ENCODE peak calls at places on chromosome 5, in five cellular contexts. A, R, Z, L and I are unnamed samples.

GRCh38 chr5:37771731-37772130 is 68.1 kb downstream of the GDNF start:
- DNase-seq in L (peak), R (no peak), A (no peak), Z (peak), I (peak)

GRCh38 chr5:37658440-37658839 is 181.4 kb downstream of the GDNF start:
- DNase-seq in R (no peak), A (no peak), Z (no peak), L (no peak), I (no peak)

GRCh38 chr5:39623291-39623865 is 198.6 kb upstream of the DAB2 start:
- DNase-seq in R (no peak), A (no peak), Z (no peak), L (no peak), I (no peak)

GRCh38 chr5:145449794-145450193 is 385.3 kb downstream of the PRELID2 start:
- DNase-seq in Z (no peak), A (no peak), L (no peak), R (no peak), I (no peak)

GRCh38 chr5:157566902-157567489 is 8.6 kb downstream of the ADAM19 start:
- DNase-seq in Z (no peak), R (no peak), A (peak), L (no peak), I (no peak)

GRCh38 chr5:167937628-167938000 is 353.8 kb upstream of the WWC1 start:
- DNase-seq in Z (no peak), A (no peak), R (no peak), L (no peak), I (no peak)

GRCh38 chr5:120405923-120406322 is 58.2 kb upstream of the PRR16 start:
- DNase-seq in L (peak), R (no peak), A (no peak), Z (peak), I (no peak)

GRCh38 chr5:36919650-36920049 is 43.1 kb downstream of the NIPBL start:
- DNase-seq in R (no peak), Z (no peak), L (no peak), A (no peak), I (no peak)

GRCh38 chr5:91403404-91403803 is 20.3 kb upstream of the ARRDC3 start:
- DNase-seq in R (no peak), Z (peak), A (no peak), L (no peak), I (peak)

GRCh38 chr5:88870280-88870679 is 12.7 kb downstream of the MEF2C start:
- DNase-seq in Z (no peak), R (no peak), L (no peak), A (no peak), I (no peak)

GRCh38 chr5:1294839-1295649 is at the start of gene TERT:
- DNase-seq in A (peak), Z (peak), L (no peak), R (peak), I (no peak)

GRCh38 chr5:142016576-142016975 is 3.7 kb upstream of the GNPDA1 start:
- DNase-seq in A (no peak), R (no peak), L (no peak), Z (no peak), I (no peak)

GRCh38 chr5:41524174-41524573 is 13.8 kb upstream of the PLCXD3 start:
- DNase-seq in R (peak), A (peak), Z (no peak), L (peak), I (no peak)

GRCh38 chr5:73121109-73121443 is 701 bp downstream of the TMEM171 start:
- DNase-seq in R (no peak), Z (no peak), A (no peak), L (peak), I (no peak)

GRCh38 chr5:172749881-172750608 is 20.9 kb downstream of the DUSP1 start:
- DNase-seq in L (peak), A (no peak), Z (no peak), R (no peak), I (no peak)

GRCh38 chr5:128349044-128349629 is 188.9 kb downstream of the FBN2 start:
- DNase-seq in A (no peak), Z (no peak), L (no peak), R (no peak), I (no peak)

GRCh38 chr5:763998-764781 is 20.3 kb downstream of the ZDHHC11B start:
- DNase-seq in A (no peak), R (no peak), L (no peak), Z (no peak), I (no peak)

GRCh38 chr5:138998521-138998920 is 123.4 kb upstream of the LRRTM2 start:
- DNase-seq in L (no peak), Z (no peak), R (no peak), A (peak), I (no peak)

GRCh38 chr5:124841829-124842712 is 95.6 kb upstream of the ZNF608 start:
- DNase-seq in L (peak), A (no peak), Z (no peak), R (no peak), I (peak)

GRCh38 chr5:110785356-110785755 is 46.5 kb downstream of the SLC25A46 start:
- DNase-seq in L (peak), A (no peak), R (no peak), Z (no peak), I (peak)
- TF ChIP-seq CTCF in L (no peak), A (no peak), R (no peak), Z (no peak), I (no peak)

GRCh38 chr5:13276143-13276542 is 668.3 kb downstream of the DNAH5 start:
- DNase-seq in A (no peak), L (no peak), R (no peak), Z (no peak), I (no peak)

GRCh38 chr5:13278148-13278547 is 666.3 kb downstream of the DNAH5 start:
- DNase-seq in Z (no peak), L (no peak), A (no peak), R (no peak), I (no peak)
- TF ChIP-seq CTCF in Z (peak), L (no peak), A (peak), R (peak), I (peak)

GRCh38 chr5:2710910-2711309 is 40.6 kb downstream of the IRX2 start:
- DNase-seq in L (no peak), Z (no peak), A (no peak), R (no peak), I (no peak)
- TF ChIP-seq CTCF in L (no peak), Z (peak), A (peak), R (peak), I (peak)

GRCh38 chr5:45521067-45521466 is 175.1 kb downstream of the HCN1 start:
- DNase-seq in L (peak), A (peak), R (peak), Z (no peak), I (no peak)
- TF ChIP-seq CTCF in L (peak), A (peak), R (peak), Z (no peak), I (peak)

GRCh38 chr5:16849181-16849580 is 86.9 kb downstream of the MYO10 start:
- DNase-seq in R (no peak), A (no peak), Z (no peak), L (no peak), I (no peak)

GRCh38 chr5:16842916-16843315 is 93.2 kb downstream of the MYO10 start:
- DNase-seq in L (peak), R (no peak), Z (no peak), A (no peak), I (peak)

GRCh38 chr5:16849821-16850220 is 86.3 kb downstream of the MYO10 start:
- DNase-seq in A (no peak), Z (no peak), R (no peak), L (no peak), I (no peak)

GRCh38 chr5:16841416-16841815 is 94.7 kb downstream of the MYO10 start:
- DNase-seq in L (no peak), Z (no peak), R (no peak), A (no peak), I (no peak)

GRCh38 chr5:16844952-16845351 is 91.1 kb downstream of the MYO10 start:
- DNase-seq in R (no peak), Z (no peak), A (no peak), L (no peak), I (no peak)
- TF ChIP-seq CTCF in R (no peak), Z (peak), A (peak), L (peak), I (no peak)

GRCh38 chr5:103669615-103670014 is 107.0 kb upstream of the NUDT12 start:
- DNase-seq in Z (no peak), R (no peak), A (no peak), L (no peak), I (no peak)

GRCh38 chr5:103674321-103674720 is 111.7 kb upstream of the NUDT12 start:
- DNase-seq in A (no peak), R (no peak), L (no peak), Z (no peak), I (no peak)

DNA sequence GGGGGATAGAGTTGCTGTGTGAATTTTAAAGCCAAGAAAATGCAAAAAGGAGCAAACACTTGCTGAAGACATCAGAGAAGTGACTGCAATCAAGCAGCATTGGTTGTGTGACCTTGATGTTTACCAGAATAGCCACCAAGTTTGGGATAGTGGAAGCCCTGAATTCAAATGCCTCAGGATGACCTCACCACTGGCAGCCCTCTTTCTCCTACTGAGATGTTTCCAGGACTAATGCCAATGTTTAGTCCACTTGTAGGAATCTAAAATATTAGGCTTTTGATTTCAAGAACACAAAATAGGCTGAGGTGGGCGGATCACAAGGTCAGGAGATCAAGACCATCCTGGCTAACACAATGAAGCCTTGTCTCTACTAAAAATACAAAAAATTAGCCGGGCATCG is 112.2 kb upstream of the NUDT12 start:
- DNase-seq in L (no peak), A (no peak), Z (no peak), R (no peak), I (no peak)
- TF ChIP-seq CTCF in L (no peak), A (no peak), Z (no peak), R (no peak), I (no peak)

GRCh38 chr5:170630226-170630625 is 126.4 kb downstream of the KCNIP1 start:
- DNase-seq in A (peak), R (no peak), Z (no peak), L (no peak), I (no peak)

GRCh38 chr5:170632985-170633234 is 129.1 kb downstream of the KCNIP1 start:
- DNase-seq in R (peak), L (no peak), Z (no peak), A (peak), I (no peak)

GRCh38 chr5:170632266-170632984 is 128.6 kb downstream of the KCNIP1 start:
- DNase-seq in A (peak), Z (no peak), L (no peak), R (peak), I (no peak)

GRCh38 chr5:170630711-170631141 is 126.9 kb downstream of the KCNIP1 start:
- DNase-seq in A (peak), Z (no peak), R (no peak), L (no peak), I (no peak)

DNA sequence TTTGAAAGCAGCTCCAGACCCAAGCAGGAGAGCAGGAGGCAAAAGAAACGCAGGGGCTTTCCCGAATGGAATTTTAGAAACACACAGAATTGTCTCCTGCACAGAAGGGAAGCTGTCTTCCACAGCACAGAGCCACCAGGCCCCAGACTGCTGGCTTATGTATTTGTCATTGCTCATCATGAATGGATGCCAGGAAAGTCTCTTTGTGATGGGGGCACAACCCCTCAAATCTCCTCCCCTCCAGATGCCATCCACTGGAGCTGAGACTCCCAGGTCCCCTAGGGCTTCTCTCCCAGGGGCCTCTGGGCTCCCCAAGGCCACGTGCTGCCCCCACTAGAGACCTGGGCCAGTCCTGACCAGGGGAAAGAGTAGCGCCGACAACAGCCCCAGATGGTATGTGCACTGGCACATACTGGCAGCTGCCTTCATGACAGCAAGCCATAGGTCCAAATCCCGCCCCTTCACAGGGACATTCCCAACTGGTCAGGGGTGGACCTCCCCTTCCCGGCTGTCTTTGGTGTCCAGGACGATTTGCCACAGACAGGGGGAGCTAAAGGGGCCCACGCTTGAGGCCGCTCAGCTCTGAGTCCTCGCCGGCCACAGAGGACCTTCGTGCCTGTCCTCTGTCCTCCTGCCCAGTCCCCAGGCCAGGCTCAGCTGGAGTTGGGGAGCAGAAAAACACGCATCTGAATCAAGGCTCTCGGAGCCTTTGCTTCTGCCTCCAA is 127.8 kb downstream of the KCNIP1 start:
- DNase-seq in Z (no peak), R (peak), A (peak), L (peak), I (no peak)
- TF ChIP-seq CTCF in Z (peak), R (peak), A (peak), L (peak), I (peak)

GRCh38 chr5:79133121-79133656 is 21.6 kb downstream of the BHMT start:
- DNase-seq in R (no peak), Z (peak), A (no peak), L (peak), I (no peak)
- TF ChIP-seq CTCF in R (peak), Z (peak), A (peak), L (no peak), I (peak)